ENCODE peak calls at places on chromosomes 13 and 19, in five cellular contexts. J is activated CD8-positive, alpha-beta memory T cell treated with anti-CD3 and anti-CD28 coated beads for 24 hours; L is activated naive CD4-positive, alpha-beta T cell treated with anti-CD3 and anti-CD28 coated beads, Interleukin-2, amount 10 ng/mL, durations not matched to agents 7 days and 5 days; Y is HL-60; H is ureter. E is an unnamed sample.

GRCh38 chr19:17468302-17469091 is 1.8 kb upstream of the SLC27A1 start:
- DNase-seq in Y (no peak), J (no peak), H (peak; percentile 71), L (no peak), E (no peak)

GRCh38 chr13:40245567-40245966 is 420.9 kb downstream of the FOXO1 start:
- DNase-seq in H (no peak), J (no peak), Y (no peak), L (no peak), E (no peak)

GRCh38 chr19:32197896-32198882 is 147.2 kb upstream of the ZNF507 start:
- DNase-seq in Y (no peak), J (no peak), L (no peak), H (no peak), E (no peak)

GRCh38 chr19:9952276-9952675 is 16.0 kb upstream of the OLFM2 start:
- DNase-seq in J (no peak), L (no peak), H (no peak), Y (no peak), E (no peak)

GRCh38 chr13:44331912-44332840 is 41.4 kb upstream of the SERP2 start:
- DNase-seq in H (peak; percentile 73), L (no peak), J (no peak), Y (no peak), E (no peak)

GRCh38 chr19:54106716-54107115 is 4.1 kb downstream of the NDUFA3 start:
- DNase-seq in J (no peak), Y (no peak), L (no peak), H (no peak), E (no peak)

GRCh38 chr13:64130170-64130569 is 2714.5 kb upstream of the PCDH20 start:
- DNase-seq in H (no peak), J (no peak), Y (no peak), L (no peak), E (no peak)

GRCh38 chr19:34669305-34669704 is 7.7 kb downstream of the SCGB2B2 start:
- DNase-seq in J (no peak), L (no peak), Y (no peak), H (no peak), E (no peak)

GRCh38 chr19:35169226-35169995 is 14.9 kb downstream of the FXYD5 start:
- DNase-seq in J (peak; percentile 53), Y (no peak), L (no peak), H (peak; percentile 26), E (no peak)

GRCh38 chr19:14265285-14266036 is 59.5 kb upstream of the ADGRL1 start:
- DNase-seq in Y (no peak), J (no peak), L (no peak), H (no peak), E (no peak)

GRCh38 chr19:57473646-57474045 is 3.7 kb downstream of the ZNF772 start:
- DNase-seq in J (no peak), L (no peak), Y (no peak), H (no peak), E (no peak)

GRCh38 chr13:98172570-98173405 is 4.3 kb downstream of the RNF113B start:
- DNase-seq in Y (no peak), H (no peak), J (no peak), L (no peak), E (no peak)

GRCh38 chr13:71460179-71460578 is 406.8 kb downstream of the DACH1 start:
- DNase-seq in H (no peak), L (no peak), J (no peak), Y (no peak), E (no peak)

GRCh38 chr19:52007436-52007804 is 591 bp downstream of the ZNF615 start:
- DNase-seq in Y (no peak), H (no peak), J (no peak), L (no peak), E (no peak)

GRCh38 chr19:38665950-38666661 is 18.7 kb downstream of the ACTN4 start:
- DNase-seq in J (no peak), H (peak; percentile 81), Y (no peak), L (no peak), E (no peak)

GRCh38 chr19:14406645-14407331 is 12.4 kb downstream of the DDX39A start:
- DNase-seq in H (no peak), J (no peak), L (no peak), Y (no peak), E (no peak)

GRCh38 chr19:8835877-8836276 is 3.7 kb downstream of the MBD3L1 start:
- DNase-seq in J (no peak), H (no peak), L (no peak), Y (no peak), E (no peak)

GRCh38 chr13:33657274-33657673 is 160.7 kb upstream of the RFC3 start:
- DNase-seq in J (no peak), H (no peak), L (no peak), Y (no peak), E (no peak)

GRCh38 chr19:51480590-51480989 is 2.3 kb downstream of the CEACAM18 start:
- DNase-seq in H (no peak), L (no peak), Y (no peak), J (peak; percentile 67), E (peak; percentile 8)

GRCh38 chr19:4181053-4181508 is 1.3 kb downstream of the SIRT6 start:
- DNase-seq in L (peak; percentile 28), H (no peak), Y (no peak), J (no peak), E (no peak)

GRCh38 chr19:3028305-3029069 is 593 bp downstream of the TLE2 start:
- DNase-seq in H (peak; percentile 66), J (no peak), L (peak; percentile 39), Y (no peak), E (no peak)

GRCh38 chr13:81223784-81224501 is 883.0 kb upstream of the SPRY2 start:
- DNase-seq in Y (no peak), H (no peak), L (no peak), J (no peak), E (no peak)

GRCh38 chr13:106490887-106491321 is 44.6 kb downstream of the EFNB2 start:
- DNase-seq in L (no peak), Y (no peak), J (no peak), H (no peak), E (no peak)

GRCh38 chr19:18062043-18062442 is 24.7 kb downstream of the IL12RB1 start:
- DNase-seq in H (no peak), J (no peak), L (no peak), Y (no peak), E (no peak)

GRCh38 chr19:16608290-16608704 is 19.7 kb downstream of the MED26 start:
- DNase-seq in H (peak; percentile 73), Y (no peak), L (no peak), J (no peak), E (no peak)

GRCh38 chr19:35476149-35476548 is 14.1 kb downstream of the KRTDAP start:
- DNase-seq in H (no peak), Y (no peak), L (peak; percentile 31), J (no peak), E (no peak)

GRCh38 chr19:53659292-53659691 is 27.5 kb downstream of the DPRX start:
- DNase-seq in H (peak; percentile 71), J (no peak), Y (no peak), L (no peak), E (no peak)

GRCh38 chr13:44312898-44313551 is 60.6 kb upstream of the SERP2 start:
- DNase-seq in Y (no peak), H (no peak), J (no peak), L (no peak), E (peak; percentile 64)

GRCh38 chr19:14185158-14185557 is 20.8 kb downstream of the ADGRL1 start:
- DNase-seq in Y (no peak), H (no peak), J (no peak), L (no peak), E (no peak)

GRCh38 chr13:100811906-100812305 is 137.3 kb upstream of the TMTC4 start:
- DNase-seq in L (no peak), J (no peak), H (no peak), Y (no peak), E (no peak)

GRCh38 chr13:112068531-112069062 is 1.6 kb downstream of the SOX1 start:
- DNase-seq in H (no peak), L (no peak), J (no peak), Y (no peak), E (no peak)

GRCh38 chr13:93680329-93680728 is 453.7 kb downstream of the GPC6 start:
- DNase-seq in H (no peak), Y (no peak), L (no peak), J (no peak), E (no peak)

GRCh38 chr13:25286308-25286968 is 850 bp downstream of the MTMR6 start:
- DNase-seq in H (no peak), L (peak; percentile 70), J (no peak), Y (no peak), E (peak; percentile 57)

GRCh38 chr19:28466107-28467045 is 746.6 kb downstream of the UQCRFS1 start:
- DNase-seq in H (peak; percentile 59), J (peak; percentile 82), Y (no peak), L (peak; percentile 75), E (peak; percentile 46)